ENCODE peak calls at places on chromosomes 4 and X, in four cellular contexts. P is HepG2, N is H1, B is K562. D is an unnamed sample.

GRCh38 chr4:112178731-112179130 is 33.5 kb downstream of the FAM241A start:
- DNase-seq in P (no peak), N (no peak), B (no peak), D (no peak)

GRCh38 chr4:174538123-174538875 is 16.0 kb upstream of the HPGD start:
- DNase-seq in P (peak), N (no peak), B (peak), D (no peak)

GRCh38 chr4:159778298-159778697 is 675.4 kb downstream of the RAPGEF2 start:
- DNase-seq in P (no peak), N (no peak), B (no peak), D (no peak)

GRCh38 chrX:45769919-45770582 is 569.4 kb upstream of the DIPK2B start:
- DNase-seq in P (peak), N (no peak), B (peak), D (no peak)

GRCh38 chrX:29948653-29949052 is 266.7 kb upstream of the MAGEB2 start:
- DNase-seq in P (no peak), N (no peak), B (no peak), D (no peak)

GRCh38 chr4:3648195-3648594 is 116.0 kb upstream of the LRPAP1 start:
- DNase-seq in P (no peak), N (no peak), B (no peak), D (no peak)

GRCh38 chr4:2468464-2469191 is at the start of gene RNF4:
- DNase-seq in P (peak), N (peak), B (peak), D (peak)

GRCh38 chrX:22159071-22159470 is 113.6 kb upstream of the CBLL2 start:
- DNase-seq in P (no peak), N (no peak), B (no peak), D (no peak)

GRCh38 chr4:113212613-113213012 is 163.2 kb downstream of the ANK2 start:
- DNase-seq in P (no peak), N (no peak), B (no peak), D (no peak)

GRCh38 chrX:44873415-44874270 is 655 bp downstream of the KDM6A start:
- DNase-seq in P (no peak), N (no peak), B (peak), D (no peak)

DNA sequence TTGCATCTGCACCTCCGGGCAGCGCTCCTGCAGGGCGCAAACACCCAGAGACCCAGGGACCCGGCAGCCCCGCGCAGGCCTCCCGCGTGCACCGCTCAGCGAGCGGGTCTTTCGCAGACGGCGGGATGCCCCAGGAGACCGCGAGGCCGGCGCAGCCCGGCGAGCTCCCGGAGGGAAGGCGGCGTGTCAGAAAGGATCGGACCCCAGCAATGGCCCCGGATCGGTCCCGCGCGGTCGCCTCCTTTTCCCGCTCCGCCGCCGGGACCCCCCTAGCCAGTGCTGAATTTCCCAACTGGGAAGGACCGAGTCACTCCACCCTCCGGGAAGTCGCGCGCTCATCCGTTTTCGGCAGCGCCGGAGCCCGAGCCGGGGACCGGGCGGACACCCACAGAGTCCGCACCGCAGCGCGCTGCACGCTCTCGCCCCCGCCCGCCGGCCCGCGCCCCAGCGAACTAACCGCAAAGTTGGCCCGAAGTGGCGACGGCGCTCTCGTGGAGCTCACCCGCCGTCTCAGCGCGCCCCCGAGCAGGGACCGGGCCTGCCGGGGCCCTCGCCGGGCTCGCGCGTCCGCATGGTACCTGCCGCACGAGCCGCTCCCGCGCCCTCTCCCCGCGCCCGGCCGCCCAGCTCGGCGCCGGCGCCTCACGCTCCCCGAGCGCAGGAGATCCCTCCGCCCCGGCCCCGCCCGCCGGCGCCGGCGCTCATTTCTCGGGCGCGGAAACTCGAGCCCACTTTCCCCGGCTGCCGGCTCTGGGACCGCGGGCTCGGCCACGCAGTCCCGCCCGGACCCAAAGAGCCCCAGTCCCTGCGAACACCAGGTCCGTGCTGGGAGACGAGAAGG is at the start of gene FAT1:
- DNase-seq in P (peak), N (no peak), B (peak), D (no peak)
- TF ChIP-seq POLR2AphosphoS5 in P (peak), N (peak), B (peak), D (peak)

GRCh38 chr4:17763352-17763890 is 18.0 kb downstream of the FAM184B start:
- DNase-seq in P (no peak), N (no peak), B (no peak), D (no peak)
- TF ChIP-seq FOSL1 in P (no peak), N (no peak), B (no peak), D (no peak)

DNA sequence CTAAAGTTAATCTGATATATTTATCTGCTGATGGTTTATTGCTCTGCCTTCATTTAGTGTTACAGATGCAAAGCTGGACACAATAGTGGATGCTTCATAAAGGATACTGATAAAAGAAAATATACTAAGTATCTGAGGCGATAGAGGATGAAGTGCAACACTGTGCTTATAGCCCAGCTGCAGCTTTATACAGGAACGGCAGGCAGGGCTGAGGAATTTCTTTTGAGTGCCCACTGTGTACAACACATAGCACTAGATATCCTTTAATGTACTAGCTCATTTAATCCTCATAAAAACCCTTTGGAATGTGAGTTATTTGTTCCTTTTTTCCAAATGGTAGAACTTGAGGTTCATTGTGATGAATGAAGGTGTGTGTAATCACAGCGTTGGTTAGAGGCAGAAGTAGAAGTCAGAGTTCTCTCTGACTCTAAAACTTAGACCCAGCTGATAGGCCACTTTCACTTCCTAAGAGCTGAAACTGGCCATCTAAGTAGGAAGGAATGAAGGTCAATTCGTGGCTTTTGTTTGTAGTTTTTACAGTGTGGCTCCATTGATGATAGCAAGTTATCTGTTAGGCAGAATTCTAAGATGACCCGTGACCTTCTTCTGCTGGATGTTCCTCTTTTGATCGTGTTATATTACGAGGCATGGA is 138.0 kb downstream of the VEGFC start:
- DNase-seq in P (no peak), N (no peak), B (no peak), D (no peak)
- TF ChIP-seq RAD21 in P (no peak), N (no peak), B (no peak), D (no peak)

GRCh38 chrX:78111140-78111931 is 7.3 kb downstream of the PGK1 start:
- DNase-seq in P (peak), N (no peak), B (no peak), D (no peak)
- TF ChIP-seq POLR2AphosphoS5 in P (no peak), N (no peak), B (no peak), D (no peak)

GRCh38 chrX:16700734-16701133 is 11.7 kb downstream of the CTPS2 start:
- DNase-seq in P (peak), N (no peak), B (no peak), D (no peak)
- TF ChIP-seq FOSL1 in P (no peak), N (no peak), B (no peak), D (no peak)

GRCh38 chr4:27881705-27882104 is 1021.1 kb downstream of the STIM2 start:
- DNase-seq in P (no peak), N (no peak), B (no peak), D (no peak)

GRCh38 chr4:27888523-27888922 is 1027.9 kb downstream of the STIM2 start:
- DNase-seq in P (no peak), N (no peak), B (no peak), D (no peak)

GRCh38 chr4:27887646-27888045 is 1027.0 kb downstream of the STIM2 start:
- DNase-seq in P (no peak), N (no peak), B (no peak), D (no peak)

GRCh38 chr4:27886075-27886474 is 1025.4 kb downstream of the STIM2 start:
- DNase-seq in P (no peak), N (no peak), B (no peak), D (no peak)
- TF ChIP-seq RAD21 in P (no peak), N (no peak), B (no peak), D (no peak)

GRCh38 chr4:183906486-183906735 is 1.3 kb downstream of the STOX2 start:
- DNase-seq in P (no peak), N (no peak), B (no peak), D (no peak)

GRCh38 chr4:183906736-183907651 is 1.9 kb downstream of the STOX2 start:
- DNase-seq in P (no peak), N (no peak), B (no peak), D (no peak)

GRCh38 chr4:183908284-183908683 is 3.2 kb downstream of the STOX2 start:
- DNase-seq in P (no peak), N (no peak), B (no peak), D (no peak)

GRCh38 chr4:183905081-183905592 is at the start of gene STOX2:
- DNase-seq in P (peak), N (no peak), B (no peak), D (no peak)

GRCh38 chr4:183905593-183906485 is 732 bp downstream of the STOX2 start:
- DNase-seq in P (no peak), N (peak), B (no peak), D (no peak)
- TF ChIP-seq POLR2AphosphoS5 in P (no peak), N (peak), B (no peak), D (no peak)

GRCh38 chr4:139647184-139647583 is 18.4 kb upstream of the MGST2 start:
- DNase-seq in P (no peak), N (no peak), B (no peak), D (no peak)
- TF ChIP-seq FOSL1 in P (no peak), N (no peak), B (no peak), D (no peak)

DNA sequence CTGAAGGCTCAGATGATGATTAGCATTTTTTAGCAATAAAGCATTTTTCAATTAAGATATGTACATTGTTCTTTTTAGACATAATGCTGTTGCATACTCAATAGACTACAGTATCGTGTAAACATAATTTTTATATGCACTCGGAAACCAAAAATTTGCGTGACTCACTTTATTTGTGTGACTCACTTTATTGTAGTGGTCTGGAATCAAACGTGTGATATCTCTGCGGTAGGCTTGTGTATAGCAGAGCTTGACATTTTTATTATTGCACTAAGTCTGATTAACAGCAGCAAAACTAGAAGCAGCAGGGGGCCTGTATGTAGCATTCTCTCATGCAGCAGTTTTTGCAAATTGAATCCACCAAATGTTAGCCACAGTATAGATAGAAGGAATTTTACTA is 119.1 kb upstream of the PRDX4 start:
- DNase-seq in P (no peak), N (no peak), B (no peak), D (no peak)
- TF ChIP-seq RAD21 in P (no peak), N (no peak), B (no peak), D (no peak)